ENCODE peak calls at places on chromosomes 6 and 20, in six cellular contexts. One of them, this sample, is unnamed.

GRCh38 chr6:15608406-15608805 is 54.4 kb downstream of the DTNBP1 start:
- DNase-seq in cardiac fibroblast: peak
- DNase-seq in cardiac muscle cell: no peak
- DNase-seq in Caco-2: no peak
- DNase-seq in right atrium auricular region: no peak
- DNase-seq in neural crest cell: no peak
- DNase-seq in this sample: no peak

GRCh38 chr6:125863023-125863422 is 72.3 kb downstream of the NCOA7 start:
- DNase-seq in cardiac fibroblast: no peak
- DNase-seq in cardiac muscle cell: no peak
- DNase-seq in Caco-2: no peak
- DNase-seq in right atrium auricular region: no peak
- DNase-seq in neural crest cell: no peak
- DNase-seq in this sample: no peak

GRCh38 chr6:140256213-140256612 is 881.8 kb upstream of the CITED2 start:
- DNase-seq in cardiac fibroblast: no peak
- DNase-seq in cardiac muscle cell: no peak
- DNase-seq in Caco-2: no peak
- DNase-seq in right atrium auricular region: no peak
- DNase-seq in neural crest cell: no peak
- DNase-seq in this sample: no peak

GRCh38 chr6:96236471-96236870 is 220.7 kb downstream of the FUT9 start:
- DNase-seq in cardiac fibroblast: no peak
- DNase-seq in cardiac muscle cell: no peak
- DNase-seq in Caco-2: no peak
- DNase-seq in right atrium auricular region: no peak
- DNase-seq in neural crest cell: no peak
- DNase-seq in this sample: no peak

GRCh38 chr6:111418971-111419693 is 63.9 kb downstream of the REV3L start:
- DNase-seq in cardiac fibroblast: peak
- DNase-seq in cardiac muscle cell: no peak
- DNase-seq in Caco-2: no peak
- DNase-seq in right atrium auricular region: no peak
- DNase-seq in neural crest cell: no peak
- DNase-seq in this sample: no peak

GRCh38 chr6:13262302-13263006 is 65.9 kb downstream of the TBC1D7 start:
- DNase-seq in cardiac fibroblast: no peak
- DNase-seq in cardiac muscle cell: no peak
- DNase-seq in Caco-2: no peak
- DNase-seq in right atrium auricular region: no peak
- DNase-seq in neural crest cell: no peak
- DNase-seq in this sample: no peak

GRCh38 chr6:132961122-132961521 is 146.8 kb downstream of the RPS12 start:
- DNase-seq in cardiac fibroblast: peak
- DNase-seq in cardiac muscle cell: no peak
- DNase-seq in Caco-2: no peak
- DNase-seq in right atrium auricular region: no peak
- DNase-seq in neural crest cell: no peak
- DNase-seq in this sample: no peak

GRCh38 chr6:123016431-123017110 is 20.5 kb downstream of the CLVS2 start:
- DNase-seq in cardiac fibroblast: no peak
- DNase-seq in cardiac muscle cell: no peak
- DNase-seq in Caco-2: no peak
- DNase-seq in right atrium auricular region: no peak
- DNase-seq in neural crest cell: no peak
- DNase-seq in this sample: no peak

GRCh38 chr6:159311618-159312017 is 142.4 kb downstream of the FNDC1 start:
- DNase-seq in cardiac fibroblast: peak
- DNase-seq in cardiac muscle cell: no peak
- DNase-seq in Caco-2: no peak
- DNase-seq in right atrium auricular region: no peak
- DNase-seq in neural crest cell: no peak
- DNase-seq in this sample: no peak

GRCh38 chr20:59751075-59751711 is 146.9 kb downstream of the PHACTR3 start:
- DNase-seq in cardiac fibroblast: peak
- DNase-seq in cardiac muscle cell: no peak
- DNase-seq in Caco-2: peak
- DNase-seq in right atrium auricular region: peak
- DNase-seq in neural crest cell: peak
- DNase-seq in this sample: peak

GRCh38 chr6:118968416-118968815 is 33.5 kb upstream of the MCM9 start:
- DNase-seq in cardiac fibroblast: peak
- DNase-seq in cardiac muscle cell: peak
- DNase-seq in Caco-2: no peak
- DNase-seq in right atrium auricular region: no peak
- DNase-seq in neural crest cell: no peak
- DNase-seq in this sample: no peak

GRCh38 chr20:17662333-17663039 is 19.6 kb downstream of the RRBP1 start:
- DNase-seq in cardiac fibroblast: peak
- DNase-seq in cardiac muscle cell: no peak
- DNase-seq in Caco-2: peak
- DNase-seq in right atrium auricular region: peak
- DNase-seq in neural crest cell: no peak
- DNase-seq in this sample: no peak

GRCh38 chr6:26003102-26003694 is 40.6 kb downstream of the TRIM38 start:
- DNase-seq in cardiac fibroblast: peak
- DNase-seq in cardiac muscle cell: peak
- DNase-seq in Caco-2: peak
- DNase-seq in right atrium auricular region: peak
- DNase-seq in neural crest cell: peak
- DNase-seq in this sample: peak

GRCh38 chr20:25341716-25342680 is 48.6 kb downstream of the ABHD12 start:
- DNase-seq in cardiac fibroblast: no peak
- DNase-seq in cardiac muscle cell: no peak
- DNase-seq in Caco-2: no peak
- DNase-seq in right atrium auricular region: no peak
- DNase-seq in neural crest cell: no peak
- DNase-seq in this sample: no peak

GRCh38 chr6:56334937-56335336 is 87.6 kb upstream of the COL21A1 start:
- DNase-seq in cardiac fibroblast: peak
- DNase-seq in cardiac muscle cell: no peak
- DNase-seq in Caco-2: no peak
- DNase-seq in right atrium auricular region: no peak
- DNase-seq in neural crest cell: no peak
- DNase-seq in this sample: no peak

GRCh38 chr6:2695464-2696095 is 55.1 kb downstream of the MYLK4 start:
- DNase-seq in cardiac fibroblast: peak
- DNase-seq in cardiac muscle cell: peak
- DNase-seq in Caco-2: no peak
- DNase-seq in right atrium auricular region: no peak
- DNase-seq in neural crest cell: no peak
- DNase-seq in this sample: no peak

GRCh38 chr6:14499804-14500203 is 382.2 kb downstream of the CD83 start:
- DNase-seq in cardiac fibroblast: peak
- DNase-seq in cardiac muscle cell: peak
- DNase-seq in Caco-2: peak
- DNase-seq in right atrium auricular region: no peak
- DNase-seq in neural crest cell: no peak
- DNase-seq in this sample: peak

GRCh38 chr6:152529364-152529763 is 107.8 kb downstream of the SYNE1 start:
- DNase-seq in cardiac fibroblast: peak
- DNase-seq in cardiac muscle cell: no peak
- DNase-seq in Caco-2: no peak
- DNase-seq in right atrium auricular region: no peak
- DNase-seq in neural crest cell: no peak
- DNase-seq in this sample: no peak

GRCh38 chr6:158018851-158019361 is 37.2 kb downstream of the SYNJ2 start:
- DNase-seq in cardiac fibroblast: peak
- DNase-seq in cardiac muscle cell: no peak
- DNase-seq in Caco-2: no peak
- DNase-seq in right atrium auricular region: no peak
- DNase-seq in neural crest cell: no peak
- DNase-seq in this sample: no peak

GRCh38 chr20:36477475-36477874 is 63.8 kb upstream of the MYL9 start:
- DNase-seq in cardiac fibroblast: no peak
- DNase-seq in cardiac muscle cell: no peak
- DNase-seq in Caco-2: no peak
- DNase-seq in right atrium auricular region: no peak
- DNase-seq in neural crest cell: no peak
- DNase-seq in this sample: no peak

GRCh38 chr6:23036401-23036983 is 467.1 kb downstream of the HDGFL1 start:
- DNase-seq in cardiac fibroblast: peak
- DNase-seq in cardiac muscle cell: no peak
- DNase-seq in Caco-2: no peak
- DNase-seq in right atrium auricular region: no peak
- DNase-seq in neural crest cell: no peak
- DNase-seq in this sample: no peak

GRCh38 chr20:44961024-44961866 is 1.0 kb upstream of the TOMM34 start:
- DNase-seq in cardiac fibroblast: no peak
- DNase-seq in cardiac muscle cell: no peak
- DNase-seq in Caco-2: peak
- DNase-seq in right atrium auricular region: no peak
- DNase-seq in neural crest cell: no peak
- DNase-seq in this sample: no peak

GRCh38 chr20:44961868-44962267 is 1.7 kb upstream of the TOMM34 start:
- DNase-seq in cardiac fibroblast: no peak
- DNase-seq in cardiac muscle cell: no peak
- DNase-seq in Caco-2: peak
- DNase-seq in right atrium auricular region: no peak
- DNase-seq in neural crest cell: no peak
- DNase-seq in this sample: no peak

GRCh38 chr20:44959082-44959895 is 908 bp downstream of the TOMM34 start:
- DNase-seq in cardiac fibroblast: peak
- DNase-seq in cardiac muscle cell: peak
- DNase-seq in Caco-2: no peak
- DNase-seq in right atrium auricular region: no peak
- DNase-seq in neural crest cell: no peak
- DNase-seq in this sample: peak

GRCh38 chr20:44958276-44958675 is 1.9 kb downstream of the TOMM34 start:
- DNase-seq in cardiac fibroblast: no peak
- DNase-seq in cardiac muscle cell: no peak
- DNase-seq in Caco-2: no peak
- DNase-seq in right atrium auricular region: no peak
- DNase-seq in neural crest cell: no peak
- DNase-seq in this sample: no peak

GRCh38 chr20:44959896-44960852 is at the start of gene TOMM34:
- DNase-seq in cardiac fibroblast: peak
- DNase-seq in cardiac muscle cell: peak
- DNase-seq in Caco-2: peak
- DNase-seq in right atrium auricular region: peak
- DNase-seq in neural crest cell: peak
- DNase-seq in this sample: peak
- TF ChIP-seq CTCF in cardiac fibroblast: no peak
- TF ChIP-seq CTCF in cardiac muscle cell: no peak
- TF ChIP-seq CTCF in Caco-2: peak
- TF ChIP-seq CTCF in right atrium auricular region: peak
- TF ChIP-seq CTCF in neural crest cell: no peak
- TF ChIP-seq CTCF in this sample: no peak

GRCh38 chr6:17012421-17013225 is 89.2 kb upstream of the STMND1 start:
- DNase-seq in cardiac fibroblast: peak
- DNase-seq in cardiac muscle cell: peak
- DNase-seq in Caco-2: peak
- DNase-seq in right atrium auricular region: no peak
- DNase-seq in neural crest cell: no peak
- DNase-seq in this sample: peak
- TF ChIP-seq CTCF in cardiac fibroblast: peak
- TF ChIP-seq CTCF in cardiac muscle cell: peak
- TF ChIP-seq CTCF in Caco-2: no peak
- TF ChIP-seq CTCF in right atrium auricular region: peak
- TF ChIP-seq CTCF in neural crest cell: no peak
- TF ChIP-seq CTCF in this sample: no peak

GRCh38 chr20:47618479-47618878 is 116.8 kb downstream of the NCOA3 start:
- DNase-seq in cardiac fibroblast: no peak
- DNase-seq in cardiac muscle cell: no peak
- DNase-seq in Caco-2: no peak
- DNase-seq in right atrium auricular region: no peak
- DNase-seq in neural crest cell: no peak
- DNase-seq in this sample: no peak

GRCh38 chr20:47622118-47622665 is 120.5 kb downstream of the NCOA3 start:
- DNase-seq in cardiac fibroblast: no peak
- DNase-seq in cardiac muscle cell: no peak
- DNase-seq in Caco-2: no peak
- DNase-seq in right atrium auricular region: no peak
- DNase-seq in neural crest cell: no peak
- DNase-seq in this sample: no peak

DNA sequence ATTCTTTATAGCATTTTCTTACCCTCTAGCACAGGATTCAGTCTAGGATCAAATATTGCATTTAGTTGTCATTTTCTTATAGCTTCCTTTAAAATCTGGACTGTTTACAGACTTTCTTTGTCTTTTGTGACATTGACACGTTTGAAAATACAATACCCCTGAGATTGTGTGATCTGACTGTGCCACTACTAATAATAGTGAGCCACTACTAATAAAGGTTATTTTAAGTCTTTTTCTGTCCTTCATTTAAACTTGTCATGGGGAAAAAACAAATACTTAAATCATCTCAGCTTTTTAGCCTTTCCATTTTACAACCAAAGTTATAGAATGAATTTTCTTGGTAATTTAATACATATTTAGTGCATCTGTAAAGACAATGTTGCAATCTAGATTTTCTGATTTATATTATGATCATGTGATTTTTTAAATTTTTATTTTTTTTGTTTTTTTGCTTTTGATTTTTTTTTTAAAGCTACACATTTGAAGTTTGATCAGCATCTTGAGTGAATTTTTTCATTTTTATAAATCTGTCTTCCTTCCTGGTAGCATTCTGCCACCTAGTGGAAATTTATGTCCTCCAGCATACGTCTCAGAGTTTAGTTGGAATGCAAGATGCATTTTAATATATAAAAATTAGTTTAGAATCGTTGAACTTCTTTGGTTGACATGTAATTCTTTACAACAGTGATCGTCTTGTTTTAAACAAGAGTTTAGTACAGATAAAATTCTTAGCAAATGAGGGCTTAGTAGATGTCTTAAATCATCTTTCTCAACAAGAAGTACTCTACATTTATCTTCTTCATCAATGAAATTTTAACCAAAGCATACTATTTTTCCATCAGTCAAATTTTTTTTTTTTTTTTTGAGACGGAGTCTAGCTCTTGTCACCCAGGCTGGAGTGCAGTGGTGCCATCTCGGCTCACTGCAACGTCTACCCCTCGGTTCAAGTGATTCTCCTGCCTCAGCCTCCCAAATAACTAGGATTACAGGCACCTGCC is 119.4 kb downstream of the NCOA3 start:
- DNase-seq in cardiac fibroblast: peak
- DNase-seq in cardiac muscle cell: peak
- DNase-seq in Caco-2: no peak
- DNase-seq in right atrium auricular region: no peak
- DNase-seq in neural crest cell: no peak
- DNase-seq in this sample: no peak
- TF ChIP-seq CTCF in cardiac fibroblast: peak
- TF ChIP-seq CTCF in cardiac muscle cell: peak
- TF ChIP-seq CTCF in Caco-2: peak
- TF ChIP-seq CTCF in right atrium auricular region: peak
- TF ChIP-seq CTCF in neural crest cell: peak
- TF ChIP-seq CTCF in this sample: peak

DNA sequence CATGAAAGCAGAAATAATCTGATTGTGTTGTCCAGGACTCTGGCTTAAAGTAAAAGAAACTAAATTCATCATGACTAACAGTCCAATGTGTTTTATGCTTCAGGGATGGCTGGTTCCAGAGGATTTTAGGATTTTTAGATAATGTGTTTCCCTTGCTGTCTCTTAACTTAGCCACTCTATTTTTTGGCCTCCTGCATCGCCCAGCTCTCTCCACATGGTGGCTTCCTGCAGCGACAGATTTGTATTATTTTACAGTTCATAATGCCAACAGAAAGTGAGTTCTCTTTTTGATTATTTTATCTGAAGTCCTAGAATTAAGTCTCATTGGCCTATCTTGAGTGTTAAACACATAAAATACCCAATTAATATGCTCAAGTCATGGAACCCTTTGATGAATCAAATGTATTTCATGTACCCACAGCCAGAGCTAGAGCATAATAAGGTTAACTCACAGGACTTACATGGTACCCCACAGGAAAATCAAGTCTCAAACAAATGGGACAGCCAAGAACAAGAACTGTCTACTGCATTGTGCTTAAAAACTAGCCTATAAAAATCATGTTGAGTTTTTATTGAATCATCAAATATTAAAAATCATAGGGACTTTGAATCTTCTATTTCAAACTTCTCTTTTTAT is 582.5 kb downstream of the DOK5 start:
- DNase-seq in cardiac fibroblast: no peak
- DNase-seq in cardiac muscle cell: peak
- DNase-seq in Caco-2: no peak
- DNase-seq in right atrium auricular region: no peak
- DNase-seq in neural crest cell: no peak
- DNase-seq in this sample: no peak
- TF ChIP-seq CTCF in cardiac fibroblast: no peak
- TF ChIP-seq CTCF in cardiac muscle cell: no peak
- TF ChIP-seq CTCF in Caco-2: peak
- TF ChIP-seq CTCF in right atrium auricular region: peak
- TF ChIP-seq CTCF in neural crest cell: peak
- TF ChIP-seq CTCF in this sample: peak